ENCODE peak calls at places on chromosomes 12 and 14, in six cellular contexts. One of them, this sample, is unnamed.

GRCh38 chr14:63435838-63436237 is 107.3 kb downstream of the PPP2R5E start:
- DNase-seq in effector memory CD4-positive, alpha-beta T cell: no peak
- DNase-seq in endothelial cell: no peak
- DNase-seq in GM13977: no peak
- DNase-seq in activated CD4-positive, alpha-beta T cell treated with anti-CD3 and anti-CD28 coated beads for 1 hour: no peak
- DNase-seq in EL: no peak
- DNase-seq in this sample: no peak

GRCh38 chr12:9745191-9745590 is 12.3 kb upstream of the CLECL1 start:
- DNase-seq in effector memory CD4-positive, alpha-beta T cell: no peak
- DNase-seq in endothelial cell: no peak
- DNase-seq in GM13977: no peak
- DNase-seq in activated CD4-positive, alpha-beta T cell treated with anti-CD3 and anti-CD28 coated beads for 1 hour: no peak
- DNase-seq in EL: no peak
- DNase-seq in this sample: no peak

GRCh38 chr14:56002876-56003625 is 115.2 kb upstream of the PELI2 start:
- DNase-seq in effector memory CD4-positive, alpha-beta T cell: no peak
- DNase-seq in endothelial cell: no peak
- DNase-seq in GM13977: no peak
- DNase-seq in activated CD4-positive, alpha-beta T cell treated with anti-CD3 and anti-CD28 coated beads for 1 hour: no peak
- DNase-seq in EL: no peak
- DNase-seq in this sample: peak; percentile 39

GRCh38 chr12:83031301-83031700 is 344.6 kb downstream of the TMTC2 start:
- DNase-seq in effector memory CD4-positive, alpha-beta T cell: no peak
- DNase-seq in endothelial cell: no peak
- DNase-seq in GM13977: no peak
- DNase-seq in activated CD4-positive, alpha-beta T cell treated with anti-CD3 and anti-CD28 coated beads for 1 hour: no peak
- DNase-seq in EL: no peak
- DNase-seq in this sample: no peak

GRCh38 chr14:101019974-101020710 is 116.6 kb upstream of the RTL1 start:
- DNase-seq in effector memory CD4-positive, alpha-beta T cell: no peak
- DNase-seq in endothelial cell: no peak
- DNase-seq in GM13977: no peak
- DNase-seq in activated CD4-positive, alpha-beta T cell treated with anti-CD3 and anti-CD28 coated beads for 1 hour: no peak
- DNase-seq in EL: no peak
- DNase-seq in this sample: no peak

GRCh38 chr12:19643635-19644034 is 204.3 kb downstream of the AEBP2 start:
- DNase-seq in effector memory CD4-positive, alpha-beta T cell: no peak
- DNase-seq in endothelial cell: peak; percentile 12
- DNase-seq in GM13977: no peak
- DNase-seq in activated CD4-positive, alpha-beta T cell treated with anti-CD3 and anti-CD28 coated beads for 1 hour: no peak
- DNase-seq in EL: peak; percentile 36
- DNase-seq in this sample: peak; percentile 77

GRCh38 chr12:34401659-34402227 is 379.4 kb downstream of the ALG10 start:
- DNase-seq in effector memory CD4-positive, alpha-beta T cell: no peak
- DNase-seq in endothelial cell: peak; percentile 1
- DNase-seq in GM13977: peak; percentile 0
- DNase-seq in activated CD4-positive, alpha-beta T cell treated with anti-CD3 and anti-CD28 coated beads for 1 hour: peak; percentile 1
- DNase-seq in EL: no peak
- DNase-seq in this sample: no peak

GRCh38 chr14:66403183-66403582 is 83.0 kb upstream of the CCDC196 start:
- DNase-seq in effector memory CD4-positive, alpha-beta T cell: no peak
- DNase-seq in endothelial cell: no peak
- DNase-seq in GM13977: no peak
- DNase-seq in activated CD4-positive, alpha-beta T cell treated with anti-CD3 and anti-CD28 coated beads for 1 hour: no peak
- DNase-seq in EL: peak; percentile 40
- DNase-seq in this sample: peak; percentile 18

This sample was measured in SK-N-DZ.